ENCODE peak calls at places on chromosomes 13 and 19, in nine cellular contexts. R is hypothalamus, J is dermis blood vessel endothelial cell, A is IMR-90, X is osteoblast, N is skeletal muscle cell, W is ovary, Q is GOT3, K is mammary epithelial cell. C is an unnamed sample.

GRCh38 chr19:10565028-10565566 is 713 bp downstream of the KRI1 start:
- DNase-seq in R (no peak), J (peak), A (peak), X (peak), N (no peak), W (peak), Q (no peak), K (no peak), C (peak)

GRCh38 chr13:104024416-104025170 is 958.4 kb upstream of the SLC10A2 start:
- DNase-seq in R (no peak), J (peak), A (peak), X (no peak), N (no peak), W (no peak), Q (no peak), K (peak), C (no peak)

GRCh38 chr13:102484329-102484728 is 82.5 kb upstream of the FGF14 start:
- DNase-seq in R (no peak), J (no peak), A (peak), X (no peak), N (peak), W (no peak), Q (no peak), K (peak), C (no peak)

GRCh38 chr13:35549481-35549880 is 73.0 kb upstream of the MAB21L1 start:
- DNase-seq in R (no peak), J (no peak), A (peak), X (peak), N (peak), W (no peak), Q (no peak), K (peak), C (no peak)

GRCh38 chr13:98050041-98050466 is 92.8 kb upstream of the FARP1 start:
- DNase-seq in R (no peak), J (peak), A (peak), X (no peak), N (no peak), W (no peak), Q (no peak), K (peak), C (no peak)

GRCh38 chr13:99380402-99380801 is 73.2 kb upstream of the GPR183 start:
- DNase-seq in R (no peak), J (no peak), A (no peak), X (no peak), N (no peak), W (no peak), Q (no peak), K (no peak), C (no peak)

GRCh38 chr19:23762884-23763711 is 4.4 kb upstream of the ZNF681 start:
- DNase-seq in R (peak), J (peak), A (peak), X (peak), N (no peak), W (peak), Q (no peak), K (peak), C (peak)

GRCh38 chr13:50309872-50310594 is 294.8 kb downstream of the KCNRG start:
- DNase-seq in R (no peak), J (no peak), A (no peak), X (no peak), N (no peak), W (no peak), Q (no peak), K (no peak), C (no peak)

GRCh38 chr19:5956728-5957127 is 21.2 kb downstream of the RANBP3 start:
- DNase-seq in R (no peak), J (no peak), A (no peak), X (peak), N (no peak), W (no peak), Q (no peak), K (no peak), C (no peak)

GRCh38 chr19:27774827-27775226 is 1438.1 kb downstream of the UQCRFS1 start:
- DNase-seq in R (no peak), J (peak), A (no peak), X (no peak), N (no peak), W (no peak), Q (no peak), K (no peak), C (no peak)

GRCh38 chr13:39767791-39768564 is 112.5 kb downstream of the COG6 start:
- DNase-seq in R (no peak), J (no peak), A (no peak), X (no peak), N (no peak), W (no peak), Q (no peak), K (no peak), C (no peak)

C was measured in CD4-positive, alpha-beta T cell.